ENCODE peak calls at places on chromosomes 4 and X, in eight cellular contexts. P is mucosa of descending colon, W is AG10803, Z is fibroblast of lung, L is IMR-90, H is choroid plexus epithelial cell, O is GM20000, N is uterus. A is an unnamed sample.

GRCh38 chrX:153925387-153925738 is 701 bp downstream of the ARHGAP4 start:
- DNase-seq in H (no peak), Z (no peak), N (no peak), L (no peak), W (no peak), O (peak), P (no peak), A (no peak)

GRCh38 chrX:54178100-54178940 is 4.7 kb downstream of the FAM120C start:
- DNase-seq in Z (peak), O (no peak), H (peak), L (peak), W (peak), P (no peak), N (no peak), A (no peak)

GRCh38 chr4:13541720-13542576 is 2.4 kb downstream of the NKX3-2 start:
- DNase-seq in W (no peak), O (peak), Z (no peak), N (no peak), L (no peak), P (no peak), H (no peak), A (peak)

GRCh38 chr4:20422398-20422797 is 170.7 kb downstream of the SLIT2 start:
- DNase-seq in N (peak), H (peak), W (peak), L (peak), Z (peak), O (peak), P (no peak), A (peak)

GRCh38 chrX:63525491-63525890 is 174.4 kb upstream of the SPIN4 start:
- DNase-seq in H (no peak), W (no peak), L (no peak), N (no peak), Z (no peak), O (no peak), P (no peak), A (no peak)

GRCh38 chrX:129641941-129642340 is 12.8 kb downstream of the APLN start:
- DNase-seq in N (no peak), P (no peak), O (no peak), Z (peak), W (peak), H (peak), L (peak), A (no peak)

GRCh38 chr4:25590171-25590570 is 65.5 kb upstream of the SLC34A2 start:
- DNase-seq in N (no peak), H (peak), Z (peak), P (no peak), W (no peak), L (no peak), O (no peak), A (no peak)

GRCh38 chr4:39820186-39820585 is 122.2 kb downstream of the UBE2K start:
- DNase-seq in H (no peak), O (no peak), Z (no peak), W (no peak), N (no peak), P (no peak), L (no peak), A (peak)

GRCh38 chr4:155952546-155952945 is 1.1 kb downstream of the CTSO start:
- DNase-seq in N (no peak), O (no peak), W (peak), H (no peak), Z (peak), L (peak), P (no peak), A (no peak)

GRCh38 chrX:650274-650673 is 19.7 kb downstream of the SHOX start:
- DNase-seq in P (no peak), Z (no peak), N (no peak), O (no peak), H (no peak), W (no peak), L (no peak), A (no peak)

GRCh38 chrX:653316-653715 is 22.7 kb downstream of the SHOX start:
- DNase-seq in O (no peak), L (no peak), P (no peak), Z (no peak), H (no peak), W (peak), N (no peak), A (no peak)

GRCh38 chrX:649166-649565 is 18.6 kb downstream of the SHOX start:
- DNase-seq in W (no peak), Z (no peak), H (no peak), O (no peak), P (no peak), L (no peak), N (no peak), A (no peak)

GRCh38 chrX:651922-652775 is 21.6 kb downstream of the SHOX start:
- DNase-seq in L (no peak), W (no peak), H (no peak), P (no peak), Z (no peak), N (no peak), O (no peak), A (no peak)

DNA sequence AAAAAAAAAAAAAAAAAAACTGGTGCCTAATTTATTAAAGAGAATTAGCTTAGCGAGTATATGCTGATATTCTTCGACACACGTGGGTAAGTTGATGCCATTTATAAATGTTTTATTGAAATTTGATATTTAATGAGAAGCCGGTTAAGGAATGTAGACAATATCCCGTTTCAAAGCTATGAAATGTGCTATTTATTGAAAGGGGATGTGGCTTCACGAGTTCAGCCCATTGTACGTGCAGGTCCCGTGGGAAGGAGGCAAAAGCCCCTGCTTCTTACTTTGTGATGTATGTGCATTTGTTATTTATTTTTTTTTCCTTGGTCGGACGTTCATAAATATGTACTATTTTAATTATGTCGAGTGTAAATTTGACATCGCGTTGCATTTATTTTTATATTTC is 20.2 kb downstream of the SHOX start:
- DNase-seq in Z (no peak), W (no peak), O (no peak), L (no peak), P (no peak), H (no peak), N (no peak), A (no peak)
- TF ChIP-seq CTCF in Z (no peak), W (no peak), O (no peak), L (no peak), P (no peak), H (no peak), N (no peak), A (no peak)

DNA sequence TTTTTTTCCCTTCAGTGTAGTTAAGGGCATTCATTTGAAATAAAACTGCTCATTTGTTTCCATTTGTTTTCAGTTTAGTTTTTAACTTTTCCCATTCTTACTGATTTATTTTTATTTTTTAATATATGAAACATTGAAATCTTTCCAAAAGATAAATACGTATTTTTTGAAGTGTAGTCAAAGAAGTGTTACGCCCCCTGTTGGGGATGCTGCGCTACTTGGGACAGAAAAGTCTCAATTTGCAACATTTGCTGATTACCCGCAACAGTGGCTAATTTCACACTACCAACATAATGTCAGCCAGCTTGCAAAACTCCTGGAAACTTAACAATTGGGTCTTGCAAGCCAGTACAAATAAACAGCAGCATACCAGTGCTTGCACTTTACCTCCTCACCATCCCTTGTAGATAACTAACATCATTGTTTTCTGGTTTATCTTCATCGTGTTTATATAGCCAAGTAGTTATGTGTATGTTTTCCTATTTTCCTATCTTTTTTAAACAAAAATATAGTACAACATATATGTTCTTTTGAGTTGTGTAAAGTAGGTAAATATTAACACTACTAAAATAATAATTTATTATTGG is 158.6 kb downstream of the STPG2 start:
- DNase-seq in Z (no peak), N (no peak), L (no peak), H (peak), O (no peak), P (no peak), W (no peak), A (peak)
- TF ChIP-seq CTCF in Z (no peak), N (no peak), L (no peak), H (peak), O (no peak), P (no peak), W (no peak), A (peak)

GRCh38 chrX:38664285-38664684 is 102.9 kb downstream of the TSPAN7 start:
- DNase-seq in P (no peak), W (peak), O (no peak), H (peak), Z (peak), L (peak), N (no peak), A (peak)
- TF ChIP-seq CTCF in P (no peak), W (peak), O (peak), H (peak), Z (peak), L (peak), N (peak), A (no peak)

GRCh38 chr4:52016985-52017384 is 3.2 kb downstream of the LRRC66 start:
- DNase-seq in O (no peak), N (no peak), L (no peak), H (no peak), Z (no peak), W (no peak), P (no peak), A (no peak)

GRCh38 chr4:52010976-52011375 is 9.2 kb downstream of the LRRC66 start:
- DNase-seq in O (no peak), H (no peak), N (no peak), Z (peak), P (no peak), L (no peak), W (no peak), A (no peak)

GRCh38 chr4:52014903-52015302 is 5.3 kb downstream of the LRRC66 start:
- DNase-seq in N (no peak), W (no peak), Z (no peak), O (no peak), H (no peak), P (no peak), L (no peak), A (no peak)

GRCh38 chr4:52017809-52018208 is 2.4 kb downstream of the LRRC66 start:
- DNase-seq in N (no peak), W (no peak), P (no peak), H (no peak), Z (no peak), L (no peak), O (no peak), A (no peak)

GRCh38 chr4:52015366-52015765 is 4.8 kb downstream of the LRRC66 start:
- DNase-seq in O (no peak), N (no peak), H (peak), L (no peak), W (no peak), Z (peak), P (no peak), A (no peak)
- TF ChIP-seq CTCF in O (no peak), N (no peak), H (peak), L (no peak), W (no peak), Z (no peak), P (no peak), A (no peak)